ENCODE peak calls at places on chromosome 10, in nine cellular contexts. S is AG08396; D is cardiac muscle cell; Q is progenitor cell of endocrine pancreas; E is GM12892; G is activated CD8-positive, alpha-beta T cell treated with anti-CD3 and anti-CD28 coated beads for 36 hours; F is right cardiac atrium; A is MCF 10A; K is iris pigment epithelial cell. T is an unnamed sample.

GRCh38 chr10:82925547-82925946 is 1050.6 kb downstream of the NRG3 start:
- DNase-seq in A (peak), E (no peak), K (no peak), S (no peak), G (no peak), Q (no peak), D (no peak), F (no peak), T (no peak)

GRCh38 chr10:124248646-124249045 is 155.2 kb upstream of the CHST15 start:
- DNase-seq in S (no peak), F (no peak), D (no peak), G (no peak), A (no peak), Q (no peak), E (no peak), K (no peak), T (no peak)

GRCh38 chr10:31912289-31912688 is 16.3 kb downstream of the ARHGAP12 start:
- DNase-seq in A (peak), Q (no peak), D (peak), F (no peak), S (peak), E (no peak), K (peak), G (no peak), T (no peak)

GRCh38 chr10:108203905-108204527 is 1039.5 kb upstream of the SORCS1 start:
- DNase-seq in K (no peak), Q (no peak), E (no peak), F (no peak), G (no peak), D (no peak), S (no peak), A (no peak), T (no peak)

GRCh38 chr10:88705951-88706350 is at the start of gene LIPK:
- DNase-seq in G (no peak), A (peak), F (no peak), E (no peak), K (no peak), Q (no peak), S (no peak), D (no peak), T (no peak)

GRCh38 chr10:69385454-69386350 is 31.0 kb downstream of the TACR2 start:
- DNase-seq in K (no peak), E (no peak), G (no peak), S (no peak), F (no peak), Q (no peak), A (no peak), D (no peak), T (no peak)

GRCh38 chr10:14820010-14820774 is 17.6 kb downstream of the CDNF start:
- DNase-seq in A (peak), D (peak), Q (no peak), F (no peak), K (peak), G (no peak), S (peak), E (no peak), T (no peak)

GRCh38 chr10:44963772-44964633 is 4.4 kb downstream of the RASSF4 start:
- DNase-seq in F (peak), E (no peak), A (no peak), Q (no peak), D (no peak), S (no peak), K (no peak), G (no peak), T (no peak)

GRCh38 chr10:73744690-73744994 is 470 bp downstream of the SEC24C start:
- DNase-seq in K (peak), G (peak), D (peak), F (peak), E (peak), Q (peak), A (peak), S (peak), T (peak)

GRCh38 chr10:101833466-101833865 is 10.1 kb downstream of the KCNIP2 start:
- DNase-seq in F (no peak), S (no peak), K (no peak), E (no peak), G (peak), A (no peak), Q (no peak), D (no peak), T (no peak)

GRCh38 chr10:132257271-132257670 is 50.5 kb downstream of the STK32C start:
- DNase-seq in D (peak), A (peak), G (peak), F (no peak), K (peak), Q (no peak), E (no peak), S (peak), T (no peak)

GRCh38 chr10:118504044-118504944 is 91.2 kb downstream of the PRLHR start:
- DNase-seq in F (no peak), E (no peak), D (peak), A (peak), G (no peak), S (peak), Q (no peak), K (peak), T (no peak)

GRCh38 chr10:88299787-88300186 is 283.3 kb downstream of the RNLS start:
- DNase-seq in E (no peak), K (no peak), D (no peak), Q (no peak), G (no peak), S (no peak), F (no peak), A (no peak), T (no peak)

GRCh38 chr10:115969591-115969990 is 303.4 kb downstream of the GFRA1 start:
- DNase-seq in D (no peak), F (no peak), A (no peak), Q (no peak), S (no peak), G (no peak), K (no peak), E (no peak), T (no peak)

GRCh38 chr10:94430705-94431104 is 28.4 kb downstream of the TBC1D12 start:
- DNase-seq in G (no peak), A (peak), S (no peak), F (no peak), Q (no peak), K (peak), E (no peak), D (peak), T (no peak)

GRCh38 chr10:73810735-73811465 is 498 bp downstream of the NDST2 start:
- DNase-seq in E (peak), A (no peak), S (peak), G (peak), F (peak), D (peak), K (no peak), Q (peak), T (no peak)

T was measured in CD14-positive monocyte.